ENCODE peak calls at places on chromosomes 4 and X, in eight cellular contexts. L, U, T, B, I, S, W and V are unnamed samples.

GRCh38 chrX:10470009-10470408 is 150.4 kb downstream of the MID1 start:
- DNase-seq in S (no peak), W (no peak), I (no peak), B (no peak), L (no peak), U (no peak), T (no peak), V (no peak)

GRCh38 chrX:134676440-134676839 is 18.2 kb upstream of the PLAC1 start:
- DNase-seq in I (no peak), S (no peak), L (no peak), T (no peak), B (no peak), U (no peak), W (no peak), V (no peak)

GRCh38 chrX:68931345-68931744 is 102.5 kb downstream of the EFNB1 start:
- DNase-seq in L (no peak), W (no peak), B (no peak), T (no peak), I (no peak), S (no peak), U (no peak), V (no peak)

GRCh38 chr4:174387721-174388120 is 104.0 kb downstream of the CEP44 start:
- DNase-seq in W (no peak), U (no peak), B (no peak), I (no peak), S (no peak), L (no peak), T (no peak), V (no peak)

GRCh38 chrX:13250831-13251612 is 68.8 kb downstream of the ATXN3L start:
- DNase-seq in S (peak; percentile 95), I (no peak), T (no peak), B (peak; percentile 87), W (no peak), L (no peak), U (no peak), V (no peak)

GRCh38 chrX:68292471-68292870 is 140.8 kb downstream of the OPHN1 start:
- DNase-seq in B (no peak), W (no peak), I (no peak), T (no peak), L (no peak), U (no peak), S (no peak), V (no peak)

GRCh38 chrX:18099745-18100144 is 120.9 kb downstream of the BEND2 start:
- DNase-seq in W (no peak), I (no peak), T (no peak), L (no peak), U (no peak), B (no peak), S (no peak), V (no peak)

GRCh38 chrX:134406230-134406794 is 53.7 kb upstream of the HPRT1 start:
- DNase-seq in L (no peak), S (no peak), B (no peak), W (no peak), I (no peak), U (no peak), T (no peak), V (no peak)

GRCh38 chr4:3284734-3285557 is 7.9 kb upstream of the RGS12 start:
- DNase-seq in U (no peak), L (no peak), B (no peak), T (no peak), W (no peak), I (no peak), S (no peak), V (no peak)

GRCh38 chrX:76148753-76149152 is 24.1 kb upstream of the PBDC1 start:
- DNase-seq in L (peak; percentile 25), U (peak; percentile 20), W (peak; percentile 26), S (no peak), B (no peak), I (no peak), T (no peak), V (peak; percentile 32)

GRCh38 chrX:2351321-2351720 is 149.5 kb downstream of the DHRSX start:
- DNase-seq in B (peak; percentile 57), U (no peak), T (no peak), S (peak; percentile 71), L (no peak), W (no peak), I (no peak), V (no peak)

GRCh38 chr4:145234086-145234694 is 53.8 kb upstream of the OTUD4 start:
- DNase-seq in S (peak; percentile 5), B (no peak), T (no peak), W (peak; percentile 19), U (peak; percentile 54), I (no peak), L (peak; percentile 8), V (peak; percentile 32)

GRCh38 chr4:176780995-176781738 is 11.6 kb downstream of the VEGFC start:
- DNase-seq in W (no peak), U (no peak), B (no peak), I (no peak), T (no peak), S (no peak), L (no peak), V (no peak)

GRCh38 chr4:15809473-15809872 is 31.3 kb downstream of the CD38 start:
- DNase-seq in L (no peak), S (no peak), W (no peak), U (no peak), B (no peak), T (no peak), I (no peak), V (no peak)

GRCh38 chr4:82797048-82797590 is 1.5 kb downstream of the SCD5 start:
- DNase-seq in L (no peak), S (no peak), U (no peak), W (no peak), T (no peak), B (no peak), I (no peak), V (no peak)

GRCh38 chr4:33518852-33519251 is 2725.5 kb downstream of the ARAP2 start:
- DNase-seq in U (no peak), S (no peak), W (no peak), B (no peak), T (no peak), L (no peak), I (no peak), V (no peak)

GRCh38 chrX:71955530-71956120 is 45.0 kb downstream of the NHSL2 start:
- DNase-seq in W (no peak), U (no peak), T (no peak), L (no peak), B (no peak), S (no peak), I (no peak), V (no peak)

GRCh38 chr4:92334716-92335350 is 31.1 kb downstream of the GRID2 start:
- DNase-seq in S (no peak), I (no peak), U (no peak), B (no peak), T (no peak), W (no peak), L (no peak), V (no peak)

GRCh38 chrX:153411255-153411987 is at the start of gene ZFP92:
- DNase-seq in B (no peak), I (no peak), L (peak; percentile 9), U (peak; percentile 39), S (no peak), W (no peak), T (no peak), V (peak; percentile 28)